ENCODE peak calls at places on chromosomes 6 and 20, in nine cellular contexts. L, P, G, Y, H, Q, N, U and S are unnamed samples.

GRCh38 chr6:141401851-141402250 is 730.9 kb upstream of the GJE1 start:
- DNase-seq in L (peak), U (no peak), Q (no peak), Y (no peak), N (no peak), H (no peak), G (no peak), P (no peak), S (no peak)

GRCh38 chr6:126535585-126535984 is 195.7 kb downstream of the CENPW start:
- DNase-seq in L (peak), P (no peak), U (no peak), G (no peak), Y (no peak), Q (no peak), N (peak), H (no peak), S (no peak)

GRCh38 chr6:67664942-67665341 is 970.1 kb upstream of the ADGRB3 start:
- DNase-seq in Q (no peak), Y (no peak), L (no peak), P (no peak), H (no peak), G (no peak), N (no peak), U (no peak), S (no peak)

GRCh38 chr6:32854376-32855178 is 585 bp downstream of the PSMB9 start:
- DNase-seq in Q (peak), G (peak), L (peak), P (no peak), U (no peak), H (peak), Y (peak), N (peak), S (no peak)

GRCh38 chr6:162765251-162765650 is 37.5 kb downstream of the PACRG start:
- DNase-seq in Q (no peak), N (no peak), G (no peak), H (no peak), L (no peak), Y (no peak), P (no peak), U (no peak), S (no peak)

GRCh38 chr6:108872001-108872974 is 24.1 kb downstream of the ARMC2 start:
- DNase-seq in Q (no peak), N (no peak), H (no peak), U (no peak), Y (no peak), G (no peak), L (no peak), P (no peak), S (no peak)

GRCh38 chr6:56490994-56491393 is 151.7 kb downstream of the DST start:
- DNase-seq in N (peak), G (no peak), Q (no peak), U (no peak), P (no peak), L (peak), Y (no peak), H (peak), S (no peak)

GRCh38 chr20:38961530-38962043 is 557 bp upstream of the DHX35 start:
- DNase-seq in G (no peak), U (no peak), L (no peak), Y (peak), P (no peak), Q (no peak), H (no peak), N (no peak), S (no peak)

GRCh38 chr20:36917943-36918342 is 33.6 kb downstream of the SAMHD1 start:
- DNase-seq in P (no peak), H (peak), Q (no peak), N (no peak), Y (no peak), G (no peak), U (no peak), L (peak), S (no peak)

GRCh38 chr20:15362849-15363248 is 1025.4 kb upstream of the FLRT3 start:
- DNase-seq in Q (no peak), G (no peak), Y (no peak), N (no peak), U (no peak), L (no peak), H (no peak), P (no peak), S (no peak)

GRCh38 chr6:68710496-68710895 is 75.4 kb downstream of the ADGRB3 start:
- DNase-seq in L (no peak), H (no peak), U (no peak), P (no peak), Q (no peak), Y (no peak), N (no peak), G (no peak), S (no peak)

GRCh38 chr6:63097222-63097621 is 114.0 kb upstream of the FKBP1C start:
- DNase-seq in H (no peak), Q (no peak), N (no peak), Y (peak), P (no peak), G (no peak), L (no peak), U (no peak), S (no peak)

GRCh38 chr20:34709836-34710567 is 5.9 kb downstream of the TP53INP2 start:
- DNase-seq in L (no peak), G (no peak), N (peak), U (peak), H (peak), Q (peak), P (no peak), Y (no peak), S (peak)

GRCh38 chr6:162963861-162964260 is 236.1 kb downstream of the PACRG start:
- DNase-seq in N (peak), U (no peak), Y (no peak), L (no peak), Q (no peak), G (no peak), H (no peak), P (no peak), S (no peak)

GRCh38 chr6:149961728-149962425 is 1.9 kb upstream of the ULBP1 start:
- DNase-seq in U (peak), G (peak), H (no peak), Q (no peak), P (no peak), Y (peak), L (no peak), N (no peak), S (peak)

GRCh38 chr6:111589366-111589765 is 16.3 kb downstream of the TRAF3IP2 start:
- DNase-seq in U (no peak), L (peak), N (peak), Y (no peak), H (peak), Q (no peak), P (no peak), G (no peak), S (peak)

GRCh38 chr6:147381734-147382133 is 126.8 kb upstream of the SAMD5 start:
- DNase-seq in Q (no peak), G (no peak), U (no peak), L (no peak), Y (no peak), N (peak), H (peak), P (no peak), S (no peak)

GRCh38 chr20:36499723-36500501 is 41.4 kb upstream of the MYL9 start:
- DNase-seq in P (no peak), Q (no peak), N (peak), U (no peak), H (peak), L (no peak), G (no peak), Y (no peak), S (no peak)

GRCh38 chr6:117449549-117450439 is 24.1 kb upstream of the ROS1 start:
- DNase-seq in U (peak), G (peak), P (no peak), L (peak), H (peak), N (peak), Y (peak), Q (peak), S (no peak)

GRCh38 chr6:84252140-84252539 is 24.7 kb upstream of the CEP162 start:
- DNase-seq in P (no peak), Y (no peak), U (no peak), Q (no peak), H (no peak), L (no peak), G (no peak), N (no peak), S (no peak)

GRCh38 chr6:87274660-87275273 is 47.6 kb upstream of the SMIM8 start:
- DNase-seq in L (peak), Y (no peak), G (no peak), P (no peak), N (peak), U (no peak), Q (peak), H (peak), S (no peak)

GRCh38 chr6:3808759-3809514 is 40.2 kb upstream of the FAM50B start:
- DNase-seq in G (no peak), Y (no peak), Q (peak), U (no peak), L (peak), N (peak), H (peak), P (no peak), S (peak)

GRCh38 chr6:1409774-1410465 is 20.5 kb downstream of the FOXF2 start:
- DNase-seq in P (no peak), Y (no peak), H (no peak), N (no peak), Q (no peak), U (no peak), G (no peak), L (no peak), S (no peak)

GRCh38 chr6:107692351-107692750 is 131.8 kb downstream of the SCML4 start:
- DNase-seq in U (no peak), N (peak), Q (no peak), Y (no peak), G (no peak), H (peak), P (no peak), L (peak), S (no peak)

GRCh38 chr6:137740347-137740746 is 126.7 kb upstream of the TNFAIP3 start:
- DNase-seq in N (no peak), G (no peak), Y (no peak), H (no peak), L (no peak), Q (no peak), U (no peak), P (no peak), S (no peak)

GRCh38 chr6:18022398-18023231 is 35.2 kb upstream of the KIF13A start:
- DNase-seq in H (peak), G (no peak), Q (no peak), L (peak), N (peak), U (peak), P (no peak), Y (no peak), S (no peak)

GRCh38 chr6:155259202-155259601 is 4.6 kb upstream of the CLDN20 start:
- DNase-seq in H (no peak), Q (no peak), N (no peak), L (no peak), Y (no peak), P (no peak), G (no peak), U (peak), S (no peak)

GRCh38 chr20:64140956-64141355 is 23.3 kb upstream of the MYT1 start:
- DNase-seq in Q (peak), H (no peak), Y (no peak), P (no peak), L (no peak), G (no peak), N (no peak), U (no peak), S (no peak)

GRCh38 chr20:49572857-49573256 is 4.9 kb upstream of the PTGIS start:
- DNase-seq in G (no peak), Y (no peak), H (no peak), U (peak), L (no peak), N (no peak), Q (no peak), P (no peak), S (peak)

GRCh38 chr20:60249436-60249835 is 291.2 kb downstream of the CDH26 start:
- DNase-seq in L (peak), U (no peak), H (peak), Q (no peak), N (peak), G (no peak), P (no peak), Y (no peak), S (no peak)

GRCh38 chr6:6006428-6007310 is at the start of gene NRN1:
- DNase-seq in P (no peak), Q (peak), G (no peak), U (peak), H (no peak), Y (peak), L (no peak), N (peak), S (no peak)
- H3K4me3 ChIP-seq in P (peak), Q (peak), G (no peak), U (peak), H (no peak), Y (peak), L (no peak), N (peak), S (peak)

DNA sequence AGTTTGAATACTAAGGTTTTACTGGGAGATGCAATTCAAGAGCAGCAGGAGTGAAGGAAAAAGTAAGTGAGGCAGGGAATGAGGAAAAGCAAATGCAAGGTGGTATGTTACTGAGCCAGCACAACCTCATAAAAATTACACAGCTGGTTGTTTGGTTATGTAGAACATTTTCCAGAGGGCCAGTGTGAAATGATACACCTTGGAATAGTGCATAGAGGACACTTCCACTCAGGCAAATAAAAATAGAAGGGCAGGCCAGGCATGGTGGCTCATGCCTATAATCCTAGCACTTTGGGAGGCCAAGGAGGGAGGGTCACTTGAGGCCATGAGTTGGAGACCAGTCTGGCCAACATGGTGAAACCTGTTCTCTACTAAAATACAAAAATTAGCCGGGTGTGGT is 43.4 kb upstream of the POPDC3 start:
- DNase-seq in N (no peak), Q (no peak), H (no peak), P (no peak), L (no peak), G (no peak), Y (no peak), U (no peak), S (no peak)
- H3K4me3 ChIP-seq in N (no peak), Q (no peak), H (no peak), P (no peak), L (no peak), G (no peak), Y (no peak), U (no peak), S (no peak)

GRCh38 chr6:35493307-35493983 is 3.4 kb downstream of the TEAD3 start:
- DNase-seq in L (no peak), Q (no peak), U (no peak), P (no peak), Y (no peak), N (no peak), G (no peak), H (no peak), S (no peak)
- H3K4me3 ChIP-seq in L (peak), Q (no peak), U (no peak), P (peak), Y (no peak), N (no peak), G (no peak), H (no peak), S (peak)

DNA sequence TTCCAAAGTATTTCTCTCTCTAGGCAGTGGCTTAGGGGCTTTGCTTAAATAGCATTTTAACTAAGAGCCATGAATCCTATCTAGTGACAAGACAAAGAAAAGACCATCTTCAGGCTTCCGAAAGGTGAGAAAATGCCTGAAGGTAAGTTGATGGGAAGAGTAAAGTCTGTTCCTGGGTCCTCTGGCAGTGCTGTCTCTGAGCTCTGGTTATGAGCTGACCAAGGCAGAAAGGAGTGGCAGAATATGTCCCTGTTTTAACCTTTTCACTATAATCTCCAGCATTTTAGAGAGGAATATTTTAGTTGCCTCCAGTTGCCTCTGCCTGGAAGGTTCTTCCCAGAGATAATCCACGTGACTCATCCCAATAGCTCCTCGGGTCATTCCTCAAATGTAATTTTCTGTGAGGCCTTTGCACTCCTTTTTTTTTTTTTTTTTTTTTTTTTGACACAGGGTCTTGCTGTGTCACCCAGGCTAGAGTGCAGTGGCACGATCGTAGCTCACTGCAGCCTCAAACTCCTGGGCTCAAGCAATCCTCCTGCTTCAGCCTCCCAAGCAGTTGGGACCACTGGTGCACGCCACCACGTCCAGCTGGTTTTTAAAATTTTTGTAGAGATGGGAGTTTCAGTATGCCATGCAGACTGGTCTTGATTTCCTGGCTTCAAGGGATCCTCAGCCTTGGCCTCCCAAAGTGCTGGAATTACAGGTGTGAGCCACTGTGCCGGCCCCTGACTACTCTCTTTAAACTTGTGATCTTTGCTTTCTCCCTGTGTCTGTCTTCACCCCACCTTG is 3.7 kb upstream of the ARMH2 start:
- DNase-seq in Q (no peak), G (no peak), N (no peak), Y (no peak), U (peak), P (no peak), H (peak), L (no peak), S (no peak)
- H3K4me3 ChIP-seq in Q (no peak), G (no peak), N (no peak), Y (no peak), U (no peak), P (no peak), H (no peak), L (no peak), S (no peak)

DNA sequence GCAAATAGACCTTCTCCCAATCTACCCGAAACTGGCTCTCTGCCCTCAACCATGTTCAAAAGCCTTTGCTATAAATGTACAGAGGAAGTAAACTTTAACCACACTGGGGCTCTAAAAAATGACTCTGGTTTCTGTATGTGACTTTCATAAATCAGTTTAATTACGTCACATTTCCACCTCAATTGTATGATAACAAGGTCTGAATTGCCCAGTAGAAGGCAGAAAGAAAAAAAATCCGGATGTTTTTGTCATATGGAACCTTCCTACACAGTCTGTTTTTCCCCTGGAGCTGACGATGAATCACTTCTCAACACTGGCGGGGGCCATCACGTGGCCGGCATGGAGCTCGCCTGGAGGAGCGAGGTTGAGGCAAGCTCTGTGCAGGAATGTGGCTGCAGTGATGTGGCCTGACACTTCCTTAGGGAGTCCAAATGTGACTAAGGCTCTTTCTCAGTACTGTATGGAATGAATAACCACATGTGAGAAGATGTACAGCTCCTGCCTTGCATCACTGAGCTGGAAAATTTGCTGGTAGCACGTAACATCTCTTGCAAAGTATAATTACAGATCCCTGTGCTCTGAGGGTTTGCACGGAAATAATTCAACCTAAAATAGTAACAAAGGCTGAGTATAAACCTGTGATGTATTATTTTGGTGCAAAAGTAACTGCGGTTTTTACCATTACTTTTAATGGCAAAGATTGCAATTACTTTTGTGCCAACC is 58.5 kb upstream of the SNX9 start:
- DNase-seq in N (peak), P (peak), G (peak), L (peak), Y (peak), Q (peak), H (peak), U (peak), S (peak)
- H3K4me3 ChIP-seq in N (no peak), P (no peak), G (no peak), L (no peak), Y (peak), Q (no peak), H (no peak), U (no peak), S (peak)

GRCh38 chr6:33886673-33887144 is 82.9 kb upstream of the MLN start:
- DNase-seq in Y (no peak), U (no peak), L (peak), N (peak), P (no peak), H (peak), G (no peak), Q (peak), S (no peak)
- H3K4me3 ChIP-seq in Y (no peak), U (no peak), L (no peak), N (no peak), P (no peak), H (no peak), G (no peak), Q (no peak), S (no peak)